ENCODE peak calls at places on chromosome 4, in four cellular contexts. N is ovary, O is spleen, E is lung microvascular endothelial cell. Q is an unnamed sample.
A peak's percentile ranks its signal among the peaks of the same experiment; 100 is the strongest.

GRCh38 chr4:131430302-131430701 is 1718.8 kb upstream of the PCDH10 start:
- DNase-seq in N (no peak), O (no peak), E (no peak), Q (no peak)

GRCh38 chr4:150033937-150034336 is 44.3 kb upstream of the DCLK2 start:
- DNase-seq in N (no peak), O (no peak), E (peak; percentile 57), Q (no peak)

GRCh38 chr4:55336138-55337034 is 9.7 kb upstream of the SRD5A3 start:
- DNase-seq in N (no peak), O (no peak), E (peak; percentile 71), Q (no peak)

GRCh38 chr4:36351082-36351666 is 69.8 kb downstream of the DTHD1 start:
- DNase-seq in N (no peak), O (peak; percentile 82), E (peak; percentile 23), Q (peak; percentile 84)

GRCh38 chr4:146124023-146124680 is 51.4 kb upstream of the LSM6 start:
- DNase-seq in N (no peak), O (no peak), E (no peak), Q (no peak)

GRCh38 chr4:8710416-8710815 is 117.9 kb downstream of the CPZ start:
- DNase-seq in N (peak; percentile 3), O (peak; percentile 61), E (no peak), Q (peak; percentile 77)

GRCh38 chr4:158750379-158750778 is 18.4 kb upstream of the FNIP2 start:
- DNase-seq in N (no peak), O (no peak), E (no peak), Q (no peak)

GRCh38 chr4:80069108-80069836 is 3.8 kb downstream of the ANTXR2 start:
- DNase-seq in N (no peak), O (no peak), E (peak; percentile 1), Q (no peak)

GRCh38 chr4:183588169-183588675 is 70.8 kb downstream of the RWDD4 start:
- DNase-seq in N (peak; percentile 47), O (no peak), E (no peak), Q (no peak)

GRCh38 chr4:184959786-184960185 is 58.5 kb upstream of the HELT start:
- DNase-seq in N (no peak), O (no peak), E (no peak), Q (peak; percentile 50)

GRCh38 chr4:155591784-155592567 is 74.7 kb upstream of the GUCY1A1 start:
- DNase-seq in N (no peak), O (no peak), E (no peak), Q (no peak)

GRCh38 chr4:6472387-6473263 is at the start of gene PPP2R2C:
- DNase-seq in N (peak; percentile 2), O (peak; percentile 65), E (no peak), Q (peak; percentile 58)

GRCh38 chr4:157741642-157742041 is 431.2 kb downstream of the GASK1B start:
- DNase-seq in N (no peak), O (no peak), E (peak; percentile 2), Q (no peak)

GRCh38 chr4:118981839-118982381 is 93.3 kb downstream of the SYNPO2 start:
- DNase-seq in N (peak; percentile 79), O (no peak), E (peak; percentile 71), Q (no peak)

GRCh38 chr4:7299051-7299907 is 106.9 kb downstream of the SORCS2 start:
- DNase-seq in N (no peak), O (no peak), E (no peak), Q (no peak)

GRCh38 chr4:7074423-7074822 is 6.6 kb upstream of the GRPEL1 start:
- DNase-seq in N (no peak), O (no peak), E (no peak), Q (no peak)

GRCh38 chr4:25837107-25837506 is 25.7 kb downstream of the SEL1L3 start:
- DNase-seq in N (no peak), O (no peak), E (no peak), Q (no peak)

GRCh38 chr4:2649604-2650114 is 106.5 kb downstream of the TNIP2 start:
- DNase-seq in N (no peak), O (no peak), E (no peak), Q (peak; percentile 20)

GRCh38 chr4:71426381-71427042 is 87.7 kb downstream of the SLC4A4 start:
- DNase-seq in N (no peak), O (no peak), E (no peak), Q (no peak)

GRCh38 chr4:170465434-170465833 is 375.7 kb upstream of the AADAT start:
- DNase-seq in N (no peak), O (no peak), E (no peak), Q (no peak)

GRCh38 chr4:78601013-78601412 is 49.4 kb downstream of the ANXA3 start:
- DNase-seq in N (no peak), O (no peak), E (no peak), Q (no peak)

GRCh38 chr4:74539043-74539790 is 94.3 kb downstream of the AREG start:
- DNase-seq in N (no peak), O (no peak), E (peak; percentile 77), Q (no peak)

GRCh38 chr4:172830295-172830764 is 338.3 kb upstream of the GALNT7 start:
- DNase-seq in N (no peak), O (no peak), E (peak; percentile 3), Q (no peak)

GRCh38 chr4:95362066-95362465 is 186.7 kb downstream of the UNC5C start:
- DNase-seq in N (no peak), O (no peak), E (no peak), Q (no peak)

GRCh38 chr4:57136281-57136680 is 26.1 kb upstream of the IGFBP7 start:
- DNase-seq in N (no peak), O (no peak), E (peak; percentile 46), Q (no peak)

GRCh38 chr4:70721747-70722146 is at the start of gene RUFY3:
- DNase-seq in N (peak; percentile 61), O (no peak), E (peak; percentile 73), Q (no peak)

GRCh38 chr4:25060586-25061340 is 30.0 kb upstream of the LGI2 start:
- DNase-seq in N (no peak), O (no peak), E (no peak), Q (no peak)

GRCh38 chr4:100778431-100778830 is 260.6 kb upstream of the EMCN start:
- DNase-seq in N (no peak), O (no peak), E (no peak), Q (no peak)

GRCh38 chr4:38641796-38642195 is 22.2 kb upstream of the KLF3 start:
- DNase-seq in N (no peak), O (no peak), E (no peak), Q (no peak)

GRCh38 chr4:139540637-139541036 is 15.4 kb downstream of the SETD7 start:
- DNase-seq in N (no peak), O (no peak), E (no peak), Q (no peak)

GRCh38 chr4:25031077-25031606 is 396 bp upstream of the LGI2 start:
- DNase-seq in N (peak; percentile 31), O (no peak), E (no peak), Q (no peak)

Q was measured in posterior vena cava.